ENCODE peak calls at places on chromosomes 2 and 18, in four cellular contexts. A is breast epithelium, B is mucosa of descending colon, M is endothelial cell. W is an unnamed sample.

GRCh38 chr2:121335294-121336290 is 50.6 kb upstream of the TFCP2L1 start:
- DNase-seq in A (no peak), B (peak; percentile 30), M (no peak), W (no peak)

GRCh38 chr18:53753616-53754015 is 470.9 kb downstream of the MBD2 start:
- DNase-seq in A (no peak), B (no peak), M (no peak), W (no peak)

GRCh38 chr2:10004401-10004800 is 38.9 kb upstream of the KLF11 start:
- DNase-seq in A (no peak), B (no peak), M (no peak), W (no peak)

GRCh38 chr2:73698101-73698500 is 39.0 kb downstream of the TPRKB start:
- DNase-seq in A (no peak), B (no peak), M (no peak), W (no peak)

GRCh38 chr2:15399241-15399640 is 161.9 kb downstream of the NBAS start:
- DNase-seq in A (no peak), B (no peak), M (no peak), W (no peak)

GRCh38 chr2:203532957-203533695 is 2.0 kb downstream of the RAPH1 start:
- DNase-seq in A (no peak), B (peak; percentile 19), M (peak; percentile 5), W (no peak)

GRCh38 chr2:174485763-174486613 is 841 bp downstream of the GPR155 start:
- DNase-seq in A (no peak), B (peak; percentile 25), M (peak; percentile 19), W (peak; percentile 29)

GRCh38 chr18:39647627-39648502 is 2082.3 kb upstream of the CELF4 start:
- DNase-seq in A (no peak), B (peak; percentile 3), M (no peak), W (peak; percentile 83)

GRCh38 chr2:11553661-11554429 is 20.0 kb downstream of the GREB1 start:
- DNase-seq in A (no peak), B (no peak), M (no peak), W (peak; percentile 67)

GRCh38 chr2:151808258-151809072 is 19.8 kb downstream of the ARL5A start:
- DNase-seq in A (no peak), B (no peak), M (no peak), W (peak; percentile 25)

DNA sequence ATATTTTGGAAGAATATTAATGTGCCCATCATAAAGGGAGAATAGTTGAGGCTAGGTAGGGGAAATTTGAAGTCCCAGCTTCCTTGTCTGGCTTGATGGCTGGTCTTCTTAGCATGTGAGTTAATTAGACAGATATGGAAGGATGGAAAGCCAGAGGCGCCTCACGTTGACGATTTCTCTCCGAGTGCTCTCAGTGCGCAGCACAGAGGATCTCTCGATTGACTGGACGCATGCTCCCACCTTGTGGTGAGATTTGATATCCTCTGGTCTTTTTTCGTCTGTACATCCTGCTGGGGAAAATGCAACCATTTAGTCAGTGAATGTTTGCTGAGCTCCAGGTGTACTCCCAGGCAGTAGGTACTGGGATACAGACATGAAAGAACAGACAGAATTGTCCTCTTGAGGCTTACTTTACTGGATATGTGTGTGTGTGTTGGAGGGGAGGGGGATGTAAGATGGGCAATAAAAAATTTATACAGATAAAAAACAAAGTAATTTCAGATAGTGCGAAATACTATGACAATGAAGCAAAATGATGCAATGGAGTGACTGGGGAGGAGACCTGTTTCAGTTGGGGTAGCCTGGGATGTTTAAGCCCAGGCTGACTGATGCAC is 66.9 kb upstream of the ZNG1B start:
- DNase-seq in A (peak; percentile 60), B (peak; percentile 85), M (peak; percentile 65), W (peak; percentile 73)
- TF ChIP-seq CTCF in A (peak; percentile 84), B (no peak), M (peak; percentile 64), W (peak; percentile 89)

GRCh38 chr2:86673976-86674670 is 46.0 kb upstream of the RMND5A start:
- DNase-seq in A (no peak), B (no peak), M (no peak), W (no peak)

GRCh38 chr2:86675104-86675503 is 45.0 kb upstream of the RMND5A start:
- DNase-seq in A (no peak), B (no peak), M (no peak), W (no peak)

GRCh38 chr2:86673011-86673410 is 47.1 kb upstream of the RMND5A start:
- DNase-seq in A (no peak), B (no peak), M (no peak), W (no peak)

GRCh38 chr2:86679036-86679435 is 41.1 kb upstream of the RMND5A start:
- DNase-seq in A (no peak), B (no peak), M (no peak), W (no peak)

DNA sequence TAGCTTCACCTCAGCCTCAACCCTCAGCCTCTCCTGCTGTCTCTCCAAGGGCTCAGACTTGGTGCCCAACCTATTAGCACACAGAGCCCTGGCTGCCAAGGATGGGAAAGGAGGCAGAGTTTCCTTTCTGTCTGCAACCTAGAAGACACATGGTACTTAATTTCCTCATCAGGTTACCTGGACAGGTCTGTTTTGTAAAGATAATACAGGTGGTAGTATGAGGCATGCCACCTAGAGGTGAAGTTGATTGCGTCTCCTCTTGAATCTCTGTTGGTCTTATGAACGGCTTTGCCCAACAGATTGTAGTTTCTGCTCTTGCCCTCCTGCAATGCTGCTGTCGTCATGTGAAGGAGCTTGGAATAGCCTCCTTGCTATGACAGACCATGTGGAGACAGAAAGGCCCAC is 44.5 kb upstream of the RMND5A start:
- DNase-seq in A (no peak), B (peak; percentile 72), M (no peak), W (no peak)
- TF ChIP-seq CTCF in A (no peak), B (peak; percentile 26), M (no peak), W (peak; percentile 9)

GRCh38 chr2:207792244-207792785 is 22.6 kb upstream of the FZD5 start:
- DNase-seq in A (no peak), B (no peak), M (no peak), W (peak; percentile 51)
- TF ChIP-seq CTCF in A (no peak), B (no peak), M (no peak), W (no peak)

GRCh38 chr2:102058293-102058833 is 66.6 kb downstream of the IL1R2 start:
- DNase-seq in A (no peak), B (peak; percentile 0), M (no peak), W (no peak)
- TF ChIP-seq CTCF in A (no peak), B (no peak), M (no peak), W (no peak)

GRCh38 chr18:13726228-13726971 is at the start of the genes FAM210A and RNMT:
- DNase-seq in A (peak; percentile 92), B (peak; percentile 98), M (peak; percentile 93), W (peak; percentile 91)
- TF ChIP-seq CTCF in A (no peak), B (peak; percentile 18), M (no peak), W (no peak)

GRCh38 chr2:6866982-6867381 is 1.3 kb upstream of the CMPK2 start:
- DNase-seq in A (no peak), B (no peak), M (no peak), W (no peak)

GRCh38 chr2:6864251-6864758 is 1.4 kb downstream of the CMPK2 start:
- DNase-seq in A (no peak), B (no peak), M (no peak), W (no peak)

GRCh38 chr2:6864938-6865345 is 765 bp downstream of the CMPK2 start:
- DNase-seq in A (no peak), B (no peak), M (no peak), W (no peak)

GRCh38 chr2:6866239-6866745 is 585 bp upstream of the CMPK2 start:
- DNase-seq in A (no peak), B (peak; percentile 50), M (no peak), W (no peak)

GRCh38 chr2:6865346-6866238 is at the start of gene CMPK2:
- DNase-seq in A (no peak), B (peak; percentile 82), M (peak; percentile 58), W (no peak)
- TF ChIP-seq CTCF in A (no peak), B (no peak), M (peak; percentile 8), W (no peak)

GRCh38 chr2:192604295-192604694 is 409.6 kb upstream of the TMEFF2 start:
- DNase-seq in A (no peak), B (peak; percentile 6), M (no peak), W (no peak)
- TF ChIP-seq CTCF in A (no peak), B (no peak), M (no peak), W (no peak)

GRCh38 chr2:3137651-3138300 is 239.8 kb downstream of the EIPR1 start:
- DNase-seq in A (no peak), B (no peak), M (no peak), W (no peak)

GRCh38 chr2:3138621-3139020 is 239.0 kb downstream of the EIPR1 start:
- DNase-seq in A (no peak), B (no peak), M (no peak), W (no peak)

GRCh38 chr2:3132466-3132865 is 245.2 kb downstream of the EIPR1 start:
- DNase-seq in A (no peak), B (no peak), M (no peak), W (no peak)

GRCh38 chr2:3134026-3134571 is 243.5 kb downstream of the EIPR1 start:
- DNase-seq in A (no peak), B (no peak), M (no peak), W (no peak)

GRCh38 chr2:3135676-3136075 is 241.9 kb downstream of the EIPR1 start:
- DNase-seq in A (no peak), B (no peak), M (no peak), W (no peak)
- TF ChIP-seq CTCF in A (no peak), B (no peak), M (no peak), W (no peak)

GRCh38 chr2:159942149-159942548 is 120.3 kb downstream of the PLA2R1 start:
- DNase-seq in A (no peak), B (no peak), M (no peak), W (no peak)

GRCh38 chr2:159939946-159940345 is 122.5 kb downstream of the PLA2R1 start:
- DNase-seq in A (no peak), B (peak; percentile 9), M (no peak), W (peak; percentile 27)

GRCh38 chr2:159944874-159945273 is 117.5 kb downstream of the PLA2R1 start:
- DNase-seq in A (no peak), B (no peak), M (no peak), W (no peak)

GRCh38 chr2:159938375-159938774 is 124.0 kb downstream of the PLA2R1 start:
- DNase-seq in A (no peak), B (no peak), M (no peak), W (no peak)

DNA sequence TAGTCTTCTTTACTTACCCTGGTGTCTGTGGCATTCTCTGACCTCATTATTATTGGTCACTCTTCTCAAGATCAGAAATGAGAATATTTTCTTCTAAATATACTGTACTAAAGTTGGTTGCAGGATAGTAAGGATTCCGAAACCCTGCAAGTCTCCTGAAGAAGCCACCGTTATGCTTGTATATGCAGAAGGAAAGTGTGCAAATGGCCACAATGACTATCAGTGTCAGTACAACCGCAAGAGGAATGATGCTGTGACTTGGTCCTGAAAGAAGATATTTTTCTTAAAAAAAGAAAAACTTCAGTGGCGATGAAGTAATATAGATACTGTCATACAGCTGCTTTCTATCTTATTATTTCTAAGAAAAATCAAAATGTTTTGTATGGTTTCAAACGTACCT is 120.7 kb downstream of the PLA2R1 start:
- DNase-seq in A (no peak), B (no peak), M (no peak), W (no peak)
- TF ChIP-seq CTCF in A (no peak), B (no peak), M (no peak), W (no peak)